ENCODE peak calls at places on chromosomes 16 and 17, in five cellular contexts. A is IMR-90, D is mesendoderm, C is neuronal stem cell, Q is H9. S is an unnamed sample.

GRCh38 chr17:17937450-17937849 is 34.8 kb downstream of the TOM1L2 start:
- DNase-seq in A (peak), D (no peak), C (no peak), Q (no peak), S (peak)

GRCh38 chr17:63918305-63918704 is 334 bp downstream of the GH1 start:
- DNase-seq in A (no peak), D (peak), C (no peak), Q (peak), S (no peak)

GRCh38 chr16:9070295-9070694 is 21.1 kb upstream of the HAPSTR1 start:
- DNase-seq in A (no peak), D (no peak), C (no peak), Q (no peak), S (no peak)

GRCh38 chr16:880471-881171 is 80.1 kb upstream of the GNG13 start:
- DNase-seq in A (no peak), D (no peak), C (no peak), Q (no peak), S (no peak)

GRCh38 chr16:88525663-88525990 is 44.6 kb upstream of the ZC3H18 start:
- DNase-seq in A (no peak), D (no peak), C (no peak), Q (no peak), S (no peak)

GRCh38 chr16:54926166-54926838 is 4.4 kb upstream of the IRX5 start:
- DNase-seq in A (peak), D (no peak), C (no peak), Q (no peak), S (no peak)

GRCh38 chr17:72539981-72540897 is 419.4 kb downstream of the SOX9 start:
- DNase-seq in A (peak), D (peak), C (peak), Q (peak), S (peak)

GRCh38 chr16:57955572-57955971 is 15.4 kb downstream of the CNGB1 start:
- DNase-seq in A (no peak), D (no peak), C (no peak), Q (no peak), S (no peak)

GRCh38 chr17:31487648-31488263 is 96.3 kb downstream of the RAB11FIP4 start:
- DNase-seq in A (peak), D (peak), C (peak), Q (peak), S (peak)

GRCh38 chr17:17462048-17462824 is 14.6 kb upstream of the MED9 start:
- DNase-seq in A (peak), D (no peak), C (no peak), Q (no peak), S (no peak)

GRCh38 chr17:68642118-68642412 is 40.9 kb upstream of the FAM20A start:
- DNase-seq in A (no peak), D (no peak), C (no peak), Q (no peak), S (no peak)

DNA sequence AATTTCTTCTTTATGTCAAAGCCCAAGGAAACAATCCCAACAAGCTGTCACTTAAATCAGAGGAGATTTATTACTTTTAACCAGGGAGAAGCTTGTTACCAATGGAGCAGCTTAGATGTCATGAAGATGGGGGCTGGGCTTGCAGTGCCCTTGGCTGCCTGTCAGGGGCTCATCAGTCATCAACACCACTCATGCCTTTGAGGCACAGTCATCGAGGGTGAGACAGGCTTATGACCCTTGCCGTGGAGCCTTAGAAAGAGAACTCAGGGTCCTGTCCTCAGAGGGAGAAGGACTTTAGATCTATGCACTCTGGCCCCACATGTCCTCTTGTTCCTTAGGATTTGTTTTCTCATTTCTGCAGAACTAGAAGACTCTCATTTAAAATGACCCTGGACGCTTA is 318.3 kb downstream of the CBLN1 start:
- DNase-seq in A (peak), D (peak), C (no peak), Q (no peak), S (peak)
- H3K9ac ChIP-seq in A (no peak), D (no peak), C (no peak), Q (no peak), S (no peak)

GRCh38 chr17:4256952-4257351 is 6.8 kb downstream of the ANKFY1 start:
- DNase-seq in A (no peak), D (no peak), C (no peak), Q (no peak), S (no peak)
- H3K4ac ChIP-seq in A (no peak), D (no peak), C (no peak), Q (no peak), S (no peak)

GRCh38 chr16:85136213-85136704 is 24.0 kb upstream of the CIBAR2 start:
- DNase-seq in A (no peak), D (no peak), C (no peak), Q (no peak), S (no peak)
- H3K9ac ChIP-seq in A (peak), D (no peak), C (no peak), Q (no peak), S (no peak)

DNA sequence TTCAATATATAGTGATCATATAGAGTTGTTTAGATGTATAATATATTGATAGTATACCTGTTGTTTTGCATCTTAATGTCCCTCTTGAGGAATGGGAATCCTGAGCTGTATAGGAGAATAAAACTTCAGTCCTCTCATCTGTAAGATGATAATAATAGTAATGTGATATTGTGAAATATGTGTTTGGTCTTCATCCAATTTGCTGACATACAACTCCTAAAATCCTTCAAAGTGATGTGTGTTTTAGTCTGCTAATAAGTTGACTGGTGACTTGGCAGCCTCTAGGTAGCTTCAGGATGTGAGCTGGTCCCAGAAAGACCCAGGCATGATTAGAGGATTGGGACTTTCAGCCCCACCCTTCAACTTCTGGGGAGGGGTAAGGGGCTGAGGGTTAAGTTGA is 22.8 kb upstream of the NFAT5 start:
- DNase-seq in A (peak), D (no peak), C (no peak), Q (no peak), S (no peak)
- H3K4ac ChIP-seq in A (no peak), D (no peak), C (no peak), Q (no peak), S (no peak)

S was measured in trophoblast cell.